ENCODE peak calls at places on chromosome 13, in five cellular contexts. X is foreskin fibroblast, Z is BJ, D is AG10803, T is tibial nerve. U is an unnamed sample.

GRCh38 chr13:39105110-39105509 is 66.9 kb downstream of the NHLRC3 start:
- DNase-seq in D (peak), T (no peak), Z (no peak), X (no peak), U (no peak)

GRCh38 chr13:99176309-99177276 is 24.1 kb upstream of the UBAC2 start:
- DNase-seq in T (peak), X (peak), Z (no peak), D (peak), U (no peak)

GRCh38 chr13:20381401-20381800 is 144.3 kb downstream of the CRYL1 start:
- DNase-seq in X (no peak), D (no peak), T (no peak), Z (no peak), U (no peak)

GRCh38 chr13:30766957-30767603 is 31.7 kb downstream of the ALOX5AP start:
- DNase-seq in Z (no peak), X (no peak), D (no peak), T (no peak), U (peak)

GRCh38 chr13:30622551-30622950 is 4.8 kb downstream of the USPL1 start:
- DNase-seq in D (no peak), Z (no peak), T (no peak), X (no peak), U (no peak)

GRCh38 chr13:73715910-73716257 is 418.3 kb downstream of the KLF12 start:
- DNase-seq in Z (no peak), D (no peak), X (no peak), T (no peak), U (no peak)

GRCh38 chr13:112116187-112116950 is 49.4 kb downstream of the SOX1 start:
- DNase-seq in D (no peak), T (no peak), X (no peak), Z (no peak), U (no peak)

GRCh38 chr13:43204591-43204990 is 181.2 kb downstream of the DNAJC15 start:
- DNase-seq in D (no peak), Z (no peak), T (no peak), X (no peak), U (no peak)

GRCh38 chr13:111485491-111486250 is 165.2 kb downstream of the TEX29 start:
- DNase-seq in X (no peak), T (no peak), D (no peak), Z (no peak), U (no peak)

GRCh38 chr13:101648766-101649489 is 196.5 kb downstream of the ITGBL1 start:
- DNase-seq in D (no peak), T (no peak), X (no peak), Z (no peak), U (no peak)
- H3K4me3 ChIP-seq in D (no peak), T (no peak), X (no peak), Z (no peak), U (no peak)

DNA sequence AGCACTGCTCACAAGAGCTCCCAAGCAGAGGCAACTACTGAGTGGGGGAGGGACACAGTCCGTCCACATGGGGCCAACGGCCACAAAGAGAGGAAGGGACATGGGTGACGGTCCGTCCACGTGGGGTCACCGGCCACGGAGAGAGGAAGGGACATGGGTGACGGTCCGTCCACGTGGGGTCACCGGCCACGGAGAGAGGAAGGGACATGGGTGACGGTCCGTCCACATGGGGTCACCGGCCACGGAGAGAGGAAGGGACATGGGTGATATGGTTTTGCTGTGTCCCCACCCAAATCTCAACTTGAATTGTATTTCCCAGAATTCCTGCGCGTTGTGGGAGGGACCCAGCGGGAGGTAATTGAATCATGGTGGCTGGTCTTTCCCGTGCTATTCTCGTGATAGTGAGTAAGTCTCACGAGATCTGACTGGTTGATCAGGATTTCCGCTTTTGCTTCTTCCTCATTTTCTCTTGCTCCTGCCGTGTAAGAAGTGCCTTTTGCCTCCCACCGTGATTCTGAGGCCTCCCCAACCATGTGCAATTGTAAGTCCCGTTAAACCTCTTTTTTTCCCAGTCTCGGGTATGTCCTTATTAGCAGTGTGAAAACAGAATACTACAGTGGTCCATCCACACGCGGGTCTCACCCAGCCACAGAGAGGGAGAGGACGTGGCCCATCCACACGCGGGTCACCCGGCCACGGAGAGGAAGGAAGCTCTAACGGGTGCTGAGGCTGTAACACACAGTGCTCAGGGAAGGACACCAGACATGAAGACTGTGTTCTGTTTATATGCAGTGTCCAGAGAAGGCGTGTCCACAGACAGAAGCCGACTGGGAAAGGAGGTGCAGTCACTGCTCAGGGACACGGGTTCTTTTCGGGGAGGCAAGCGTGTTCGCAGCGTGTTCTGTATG is 48.5 kb downstream of the GAS6 start:
- DNase-seq in T (no peak), D (no peak), Z (no peak), X (no peak), U (no peak)
- H3K4me3 ChIP-seq in T (no peak), D (no peak), Z (no peak), X (no peak), U (no peak)

GRCh38 chr13:25281937-25282332 is 5.4 kb downstream of the MTMR6 start:
- DNase-seq in X (no peak), D (no peak), Z (no peak), T (no peak), U (no peak)

GRCh38 chr13:25276748-25277147 is 10.5 kb downstream of the MTMR6 start:
- DNase-seq in X (peak), T (no peak), Z (no peak), D (no peak), U (peak)

GRCh38 chr13:25286308-25286968 is 850 bp downstream of the MTMR6 start:
- DNase-seq in D (peak), T (no peak), X (peak), Z (no peak), U (peak)

GRCh38 chr13:25286969-25287961 is at the start of gene MTMR6:
- DNase-seq in D (peak), Z (peak), X (peak), T (peak), U (peak)

GRCh38 chr13:25281193-25281936 is 5.9 kb downstream of the MTMR6 start:
- DNase-seq in T (no peak), D (no peak), Z (no peak), X (no peak), U (no peak)
- H3K4me3 ChIP-seq in T (no peak), D (no peak), Z (no peak), X (no peak), U (no peak)

DNA sequence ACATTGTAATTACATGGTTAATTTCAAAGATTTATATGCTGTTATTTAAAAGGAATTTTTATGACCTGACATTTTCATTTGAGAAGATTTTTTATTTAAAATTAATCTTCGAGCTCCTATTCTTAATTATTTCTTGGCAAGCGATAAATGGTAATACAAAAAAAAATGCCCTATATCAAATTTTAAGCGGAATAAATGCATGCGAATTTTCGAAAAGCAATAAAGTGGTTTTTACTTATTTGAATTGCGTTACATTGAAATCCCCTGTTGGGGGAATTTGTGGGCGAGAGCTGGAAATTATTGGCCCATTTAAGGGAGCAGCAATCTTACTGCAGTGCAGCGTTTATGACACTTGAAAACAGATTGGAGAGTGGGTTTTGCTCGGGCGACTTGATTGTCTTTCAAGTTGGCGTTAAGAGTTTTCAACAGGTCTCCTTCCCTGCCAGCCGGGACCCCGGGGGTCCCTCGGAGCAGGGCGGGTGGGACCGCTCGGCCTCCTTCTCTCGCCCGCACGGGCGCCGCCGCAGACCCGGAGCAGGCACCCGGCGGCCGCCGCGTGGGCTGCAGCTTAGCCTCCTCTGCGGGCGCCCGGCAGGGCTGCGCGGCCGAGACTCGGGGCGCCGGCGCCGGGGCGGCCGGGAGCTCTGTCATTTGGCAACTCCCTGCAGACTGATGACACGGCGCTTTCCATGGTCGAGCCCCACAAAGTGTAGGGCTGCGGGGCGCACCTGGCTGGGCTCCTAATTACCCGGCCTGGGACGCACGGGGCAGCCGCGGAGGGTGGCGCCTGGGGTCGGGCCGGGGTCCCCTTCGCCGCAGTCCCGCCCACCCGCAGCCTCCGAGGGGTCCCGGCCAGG is 255.1 kb upstream of the SOX21 start:
- DNase-seq in Z (no peak), T (no peak), X (no peak), D (no peak), U (no peak)
- H3K4me3 ChIP-seq in Z (peak), T (peak), X (peak), D (peak), U (peak)

DNA sequence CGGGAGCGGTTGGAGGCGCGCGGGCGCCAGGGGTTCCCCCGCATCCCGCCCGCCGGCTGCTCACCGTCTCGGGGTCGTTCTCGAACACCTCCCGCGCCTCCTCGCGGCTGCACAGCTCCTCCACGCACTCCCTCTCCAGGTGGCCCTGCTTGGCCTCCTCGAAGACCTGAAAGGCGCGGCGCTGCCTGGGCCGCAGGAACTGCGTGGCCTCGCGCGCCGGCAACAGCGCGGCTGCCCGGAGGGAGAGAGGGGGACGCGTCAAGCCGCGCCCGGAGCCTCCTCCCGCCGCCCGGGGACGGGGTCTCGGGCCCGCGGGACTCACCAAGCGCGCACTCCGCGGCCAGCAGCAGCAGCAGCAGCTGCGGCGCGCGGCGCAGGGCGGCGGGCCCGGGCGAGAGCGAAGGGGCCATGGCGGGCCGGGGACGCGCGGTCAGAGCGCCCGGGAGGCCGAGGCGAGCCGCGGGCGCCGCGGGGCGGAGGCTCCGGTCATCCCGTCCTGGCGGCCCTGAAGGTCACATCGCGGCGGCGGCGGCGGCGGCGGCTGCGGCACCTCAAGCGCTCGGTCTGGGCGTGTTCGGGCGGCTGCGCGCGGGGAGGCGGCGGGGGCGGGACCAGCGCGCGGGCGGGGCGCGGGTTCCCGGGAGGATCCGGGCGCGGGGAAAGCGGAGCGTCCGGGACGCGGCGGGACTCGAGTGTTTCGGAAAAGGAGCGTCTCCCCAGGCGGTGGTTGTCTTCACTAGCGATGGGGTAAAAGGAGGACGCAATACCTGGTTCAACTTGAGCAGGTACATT is at the start of gene GAS6:
- DNase-seq in D (peak), X (peak), Z (no peak), T (no peak), U (no peak)
- H3K4me3 ChIP-seq in D (peak), X (peak), Z (peak), T (peak), U (peak)